ENCODE peak calls at places on chromosomes 7 and 10, in eight cellular contexts. Z is HT-29; A is endothelial cell; I is omental fat pad; F is head of caudate nucleus; X is pancreas; O is stimulated activated CD4-positive, alpha-beta T cell treated with anti-CD3 and anti-CD28 coated beads, Interleukin-2, amount 100 ng/mL, for 48 hours; Q is mammary epithelial cell. D is an unnamed sample.

GRCh38 chr7:7761974-7762769 is 43.8 kb upstream of the RPA3 start:
- DNase-seq in Z (no peak), O (no peak), X (no peak), Q (peak; percentile 54), F (no peak), I (no peak), A (no peak), D (no peak)

GRCh38 chr10:122147731-122148130 is 123.4 kb upstream of the BTBD16 start:
- DNase-seq in O (no peak), Z (no peak), I (no peak), Q (no peak), X (no peak), A (no peak), F (no peak), D (no peak)

GRCh38 chr10:122407375-122408125 is 33.0 kb downstream of the PLEKHA1 start:
- DNase-seq in I (no peak), A (no peak), Z (no peak), O (no peak), X (no peak), Q (peak; percentile 63), F (peak; percentile 71), D (no peak)

GRCh38 chr7:63899691-63900393 is 98.8 kb upstream of the ZNF722 start:
- DNase-seq in X (peak; percentile 76), I (peak; percentile 73), A (no peak), Q (no peak), Z (no peak), O (peak; percentile 57), F (peak; percentile 93), D (peak; percentile 71)

GRCh38 chr10:45464958-45465567 is 91.0 kb downstream of the ALOX5 start:
- DNase-seq in I (no peak), O (peak; percentile 73), Q (peak; percentile 47), Z (peak; percentile 78), X (peak; percentile 85), F (peak; percentile 88), A (peak; percentile 86), D (no peak)

GRCh38 chr10:97332586-97333350 is 1.8 kb downstream of the FRAT2 start:
- DNase-seq in A (peak; percentile 43), O (no peak), I (no peak), Z (peak; percentile 78), X (peak; percentile 54), Q (peak; percentile 76), F (peak; percentile 65), D (no peak)

GRCh38 chr7:76356823-76357222 is 2.0 kb downstream of the YWHAG start:
- DNase-seq in I (no peak), A (no peak), Q (peak; percentile 67), X (no peak), F (peak; percentile 38), O (no peak), Z (peak; percentile 87), D (no peak)

GRCh38 chr7:36138209-36138608 is 14.8 kb upstream of the EEPD1 start:
- DNase-seq in X (no peak), Q (no peak), F (no peak), Z (no peak), O (no peak), A (no peak), I (no peak), D (no peak)

GRCh38 chr7:30135271-30135550 is 425 bp downstream of the MTURN start:
- DNase-seq in I (no peak), Z (no peak), A (no peak), Q (no peak), X (no peak), O (no peak), F (no peak), D (no peak)

GRCh38 chr7:31094271-31094670 is 42.2 kb downstream of the ADCYAP1R1 start:
- DNase-seq in Z (no peak), Q (no peak), X (peak; percentile 14), I (no peak), F (no peak), A (no peak), O (no peak), D (no peak)

GRCh38 chr7:17474724-17475344 is 176.4 kb downstream of the AHR start:
- DNase-seq in F (no peak), X (no peak), Z (no peak), Q (no peak), O (no peak), I (no peak), A (peak; percentile 8), D (no peak)

GRCh38 chr10:133306941-133307379 is 1.7 kb downstream of the TUBGCP2 start:
- DNase-seq in X (no peak), O (no peak), I (no peak), A (no peak), Z (no peak), F (no peak), Q (no peak), D (no peak)

GRCh38 chr7:151251328-151251925 is 2.9 kb upstream of the SMARCD3 start:
- DNase-seq in F (peak; percentile 70), I (no peak), Q (peak; percentile 33), O (no peak), A (no peak), X (no peak), Z (no peak), D (no peak)

GRCh38 chr7:155533827-155534690 is 12.3 kb downstream of the CNPY1 start:
- DNase-seq in Q (no peak), X (peak; percentile 52), F (no peak), I (no peak), Z (no peak), O (peak; percentile 32), A (peak; percentile 75), D (no peak)

GRCh38 chr10:103493362-103493871 is at the start of gene NEURL1:
- DNase-seq in O (no peak), F (peak; percentile 68), Z (no peak), I (no peak), Q (no peak), A (no peak), X (no peak), D (no peak)

GRCh38 chr10:62153191-62153590 is 115.5 kb downstream of the RTKN2 start:
- DNase-seq in A (no peak), Z (no peak), O (no peak), I (no peak), F (no peak), Q (peak; percentile 38), X (no peak), D (no peak)